ENCODE peak calls at places on chromosome 11, in six cellular contexts. V is CD4-positive, alpha-beta memory T cell; L is aorta; T is PC-9; Z is adipocyte; A is endodermal cell. D is an unnamed sample.

GRCh38 chr11:86735462-86736302 is 63.3 kb upstream of the ME3 start:
- DNase-seq in V (no peak), L (no peak), T (peak; percentile 54), Z (peak; percentile 74), A (no peak), D (no peak)

GRCh38 chr11:69962152-69962551 is 116.0 kb upstream of the ANO1 start:
- DNase-seq in V (no peak), L (peak; percentile 40), T (peak; percentile 77), Z (no peak), A (no peak), D (no peak)

GRCh38 chr11:20373568-20374209 is 10.2 kb downstream of the HTATIP2 start:
- DNase-seq in V (no peak), L (no peak), T (no peak), Z (no peak), A (no peak), D (no peak)

GRCh38 chr11:118079507-118079906 is 2.6 kb downstream of the TMPRSS4 start:
- DNase-seq in V (no peak), L (peak; percentile 24), T (no peak), Z (no peak), A (no peak), D (no peak)

GRCh38 chr11:6319879-6320410 is 356 bp downstream of the CAVIN3 start:
- DNase-seq in V (peak; percentile 4), L (peak; percentile 96), T (peak; percentile 82), Z (peak; percentile 98), A (peak; percentile 94), D (no peak)

GRCh38 chr11:56885182-56885581 is 103.5 kb upstream of the OR5AK2 start:
- DNase-seq in V (no peak), L (no peak), T (peak; percentile 15), Z (no peak), A (peak; percentile 54), D (no peak)

GRCh38 chr11:112241486-112241885 is 15.3 kb downstream of the PTS start:
- DNase-seq in V (no peak), L (no peak), T (no peak), Z (peak; percentile 81), A (no peak), D (no peak)

GRCh38 chr11:74462631-74463030 is 4.7 kb downstream of the KCNE3 start:
- DNase-seq in V (no peak), L (no peak), T (no peak), Z (no peak), A (peak; percentile 9), D (no peak)

GRCh38 chr11:58832246-58832645 is 12.3 kb downstream of the GLYATL2 start:
- DNase-seq in V (no peak), L (no peak), T (no peak), Z (no peak), A (no peak), D (no peak)

GRCh38 chr11:108705061-108705460 is 40.2 kb downstream of the DDX10 start:
- DNase-seq in V (no peak), L (no peak), T (no peak), Z (no peak), A (no peak), D (no peak)

GRCh38 chr11:59207988-59208432 is 4.7 kb downstream of the MPEG1 start:
- DNase-seq in V (peak; percentile 53), L (no peak), T (peak; percentile 26), Z (peak; percentile 81), A (peak; percentile 59), D (peak; percentile 25)

GRCh38 chr11:77046060-77046501 is 11.9 kb downstream of the B3GNT6 start:
- DNase-seq in V (peak; percentile 55), L (no peak), T (peak; percentile 77), Z (peak; percentile 51), A (peak; percentile 91), D (peak; percentile 18)

GRCh38 chr11:34809191-34810106 is 106.7 kb downstream of the APIP start:
- DNase-seq in V (no peak), L (no peak), T (peak; percentile 22), Z (no peak), A (no peak), D (no peak)

GRCh38 chr11:34812905-34813576 is 103.1 kb downstream of the APIP start:
- DNase-seq in V (no peak), L (no peak), T (no peak), Z (no peak), A (no peak), D (no peak)

GRCh38 chr11:34811858-34812257 is 104.3 kb downstream of the APIP start:
- DNase-seq in V (no peak), L (no peak), T (no peak), Z (no peak), A (no peak), D (no peak)

GRCh38 chr11:34806875-34807274 is 109.3 kb downstream of the APIP start:
- DNase-seq in V (no peak), L (no peak), T (no peak), Z (no peak), A (peak; percentile 61), D (no peak)

DNA sequence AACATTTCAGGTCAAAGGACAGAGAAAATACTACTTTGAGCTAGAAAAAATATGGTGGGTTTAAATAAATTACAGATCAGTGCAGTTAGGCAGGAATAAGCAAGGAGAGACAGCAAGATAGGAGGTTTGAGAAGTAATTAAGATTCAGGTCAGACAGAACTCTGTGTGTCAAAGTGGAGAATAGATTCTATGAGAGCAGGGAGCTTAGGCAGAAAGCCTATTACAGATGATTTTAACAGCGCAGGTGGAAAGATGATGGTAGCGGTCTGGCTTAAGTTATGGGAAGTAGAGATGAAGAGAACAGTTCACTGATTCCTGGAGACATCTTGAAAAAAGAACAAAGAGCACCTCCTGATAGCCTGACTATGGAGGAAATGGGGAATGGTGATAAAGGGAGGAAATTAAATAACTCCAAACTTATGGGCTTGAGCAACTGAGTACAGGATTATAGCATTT is 106.0 kb downstream of the APIP start:
- DNase-seq in V (no peak), L (no peak), T (no peak), Z (no peak), A (no peak), D (no peak)
- H3K9me3 ChIP-seq in V (peaks cover 6% of the 10 kb centered on the region), L (no peaks in the 10 kb centered on the region), T (peaks cover 29% of the 10 kb centered on the region), Z (peaks cover 24% of the 10 kb centered on the region), A (peaks cover 32% of the 10 kb centered on the region), D (peaks cover 2% of the 10 kb centered on the region)

GRCh38 chr11:127639916-127640315 is 639.3 kb upstream of the KIRREL3 start:
- DNase-seq in V (no peak), L (no peak), T (no peak), Z (no peak), A (no peak), D (no peak)

GRCh38 chr11:127643659-127644058 is 643.1 kb upstream of the KIRREL3 start:
- DNase-seq in V (no peak), L (no peak), T (no peak), Z (no peak), A (no peak), D (no peak)

GRCh38 chr11:127648604-127649003 is 648.0 kb upstream of the KIRREL3 start:
- DNase-seq in V (no peak), L (no peak), T (no peak), Z (no peak), A (no peak), D (no peak)

GRCh38 chr11:127640822-127641485 is 640.4 kb upstream of the KIRREL3 start:
- DNase-seq in V (no peak), L (no peak), T (no peak), Z (no peak), A (no peak), D (no peak)

DNA sequence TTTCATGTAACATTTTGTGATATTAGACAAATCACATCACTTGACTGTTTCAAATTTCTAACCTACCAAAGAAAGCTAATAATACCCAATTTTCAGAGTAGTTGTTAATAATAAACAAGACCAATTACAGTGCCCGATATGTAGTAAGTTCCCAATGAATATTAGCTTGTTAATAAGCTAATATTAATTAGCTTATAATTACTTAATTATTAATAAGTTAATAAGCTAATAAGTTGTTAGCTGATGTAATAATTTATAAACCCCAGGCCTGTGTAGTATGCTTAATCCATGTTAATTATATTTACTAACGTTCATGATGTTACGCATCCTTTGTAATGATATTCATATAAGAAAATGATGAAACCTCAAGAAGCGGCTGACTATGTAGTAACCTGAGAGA is 643.8 kb upstream of the KIRREL3 start:
- DNase-seq in V (no peak), L (no peak), T (no peak), Z (no peak), A (no peak), D (no peak)
- H3K9me3 ChIP-seq in V (no peaks in the 10 kb centered on the region), L (no peaks in the 10 kb centered on the region), T (no peaks in the 10 kb centered on the region), Z (no peaks in the 10 kb centered on the region), A (no peaks in the 10 kb centered on the region), D (no peaks in the 10 kb centered on the region)

GRCh38 chr11:134439181-134439580 is 27.1 kb upstream of the B3GAT1 start:
- DNase-seq in V (no peak), L (no peak), T (no peak), Z (no peak), A (no peak), D (no peak)
- H3K9me3 ChIP-seq in V (no peaks in the 10 kb centered on the region), L (no peaks in the 10 kb centered on the region), T (no peaks in the 10 kb centered on the region), Z (no peaks in the 10 kb centered on the region), A (no peaks in the 10 kb centered on the region), D (no peaks in the 10 kb centered on the region)

GRCh38 chr11:21944577-21944976 is 248.3 kb upstream of the ANO5 start:
- DNase-seq in V (no peak), L (no peak), T (no peak), Z (no peak), A (no peak), D (no peak)

GRCh38 chr11:21948876-21949275 is 244.0 kb upstream of the ANO5 start:
- DNase-seq in V (no peak), L (no peak), T (no peak), Z (no peak), A (no peak), D (no peak)

GRCh38 chr11:21949741-21950413 is 243.0 kb upstream of the ANO5 start:
- DNase-seq in V (no peak), L (no peak), T (no peak), Z (no peak), A (no peak), D (no peak)
- H3K9me3 ChIP-seq in V (no peaks in the 10 kb centered on the region), L (peaks cover 3% of the 10 kb centered on the region), T (no peaks in the 10 kb centered on the region), Z (no peaks in the 10 kb centered on the region), A (no peaks in the 10 kb centered on the region), D (peaks cover 4% of the 10 kb centered on the region)

D was measured in effector memory CD4-positive, alpha-beta T cell.